ENCODE peak calls at places on chromosomes 4 and X, in five cellular contexts. U is amniotic epithelial cell; Y is activated naive CD8-positive, alpha-beta T cell treated with anti-CD3 and anti-CD28 coated beads, Interleukin-2, amount 50 U/mL, for 16 hours; I is stimulated activated CD8-positive, alpha-beta memory T cell treated with anti-CD3 and anti-CD28 coated beads, Interleukin-4, amount 100 ng/mL, for 4 hours; Q is ACHN. A is an unnamed sample.
A peak's percentile ranks its signal among the peaks of the same experiment; 100 is the strongest.

GRCh38 chr4:86019906-86020305 is 339.9 kb downstream of the MAPK10 start:
- DNase-seq in Y (no peak), U (peak; percentile 9), I (no peak), Q (no peak), A (no peak)

GRCh38 chrX:155225774-155226173 is 9.5 kb downstream of the VBP1 start:
- DNase-seq in Y (no peak), I (no peak), U (no peak), Q (no peak), A (no peak)

GRCh38 chr4:5789141-5789540 is 78.1 kb downstream of the EVC start:
- DNase-seq in U (no peak), I (no peak), Q (no peak), Y (no peak), A (no peak)

GRCh38 chr4:150577786-150578185 is 4.2 kb upstream of the MAB21L2 start:
- DNase-seq in U (peak; percentile 67), Y (no peak), I (no peak), Q (no peak), A (no peak)

GRCh38 chr4:8414377-8414776 is 26.1 kb downstream of the ACOX3 start:
- DNase-seq in U (no peak), I (no peak), Q (no peak), Y (no peak), A (no peak)

GRCh38 chr4:72205831-72206230 is 174.0 kb downstream of the NPFFR2 start:
- DNase-seq in I (no peak), Y (no peak), Q (no peak), U (peak; percentile 4), A (no peak)

GRCh38 chr4:122542411-122543236 is 78.2 kb downstream of the IL21 start:
- DNase-seq in I (no peak), U (peak; percentile 76), Q (no peak), Y (no peak), A (no peak)

GRCh38 chr4:114012749-114013148 is 33.3 kb upstream of the ARSJ start:
- DNase-seq in Y (no peak), I (no peak), Q (no peak), U (no peak), A (no peak)

GRCh38 chr4:11471613-11472012 is 42.9 kb upstream of the HS3ST1 start:
- DNase-seq in I (peak; percentile 24), Y (peak; percentile 10), U (no peak), Q (no peak), A (peak; percentile 11)

GRCh38 chr4:110249687-110250387 is 51.4 kb upstream of the ELOVL6 start:
- DNase-seq in Y (no peak), I (no peak), Q (no peak), U (peak; percentile 41), A (no peak)

GRCh38 chr4:95761871-95762270 is 78.0 kb upstream of the PDHA2 start:
- DNase-seq in I (no peak), Y (no peak), U (no peak), Q (no peak), A (no peak)

GRCh38 chr4:15945516-15945915 is 7.0 kb upstream of the FGFBP1 start:
- DNase-seq in Q (no peak), U (peak; percentile 81), Y (no peak), I (no peak), A (no peak)

GRCh38 chr4:726235-726787 is 20.7 kb downstream of the PCGF3 start:
- DNase-seq in Q (no peak), U (peak; percentile 61), I (no peak), Y (no peak), A (no peak)

GRCh38 chr4:156946508-156947197 is 24.9 kb downstream of the PDGFC start:
- DNase-seq in Y (no peak), Q (peak; percentile 97), U (peak; percentile 98), I (no peak), A (no peak)

GRCh38 chrX:39338583-39338982 is 537.3 kb downstream of the MID1IP1 start:
- DNase-seq in Q (no peak), I (no peak), Y (no peak), U (no peak), A (no peak)

GRCh38 chrX:64977830-64978229 is 1.6 kb upstream of the ZC4H2 start:
- DNase-seq in Q (peak; percentile 37), U (peak; percentile 0), Y (no peak), I (no peak), A (no peak)

GRCh38 chr4:110368409-110368808 is 107.5 kb upstream of the ENPEP start:
- DNase-seq in I (no peak), U (no peak), Q (no peak), Y (no peak), A (no peak)

GRCh38 chr4:7581477-7581876 is 146.7 kb upstream of the PSAPL1 start:
- DNase-seq in Y (no peak), U (peak; percentile 1), Q (peak; percentile 38), I (no peak), A (no peak)

GRCh38 chrX:39957816-39958561 is 139.8 kb downstream of the BCOR start:
- DNase-seq in Y (no peak), U (no peak), Q (no peak), I (no peak), A (no peak)

GRCh38 chr4:150126880-150127236 is 48.6 kb downstream of the DCLK2 start:
- DNase-seq in I (no peak), Y (no peak), Q (no peak), U (no peak), A (no peak)

GRCh38 chr4:121256887-121257426 is 92.8 kb upstream of the TNIP3 start:
- DNase-seq in Y (no peak), U (no peak), Q (no peak), I (no peak), A (no peak)

GRCh38 chr4:181007751-181008150 is 1235.5 kb upstream of the TENM3 start:
- DNase-seq in Y (no peak), U (no peak), I (no peak), Q (peak; percentile 58), A (no peak)

GRCh38 chrX:65034292-65034640 is 58.0 kb upstream of the ZC4H2 start:
- DNase-seq in I (no peak), Y (no peak), Q (no peak), U (no peak), A (no peak)

GRCh38 chrX:40145001-40145631 is 47.4 kb upstream of the BCOR start:
- DNase-seq in U (no peak), Q (no peak), Y (no peak), I (no peak), A (no peak)

GRCh38 chrX:40755291-40756249 is 20.2 kb upstream of the MED14 start:
- DNase-seq in Y (no peak), Q (no peak), I (no peak), U (no peak), A (no peak)

GRCh38 chr4:84503495-84504437 is 4.7 kb upstream of the NKX6-1 start:
- DNase-seq in Y (no peak), Q (peak; percentile 72), I (no peak), U (peak; percentile 70), A (no peak)

GRCh38 chr4:138259801-138260200 is 17.7 kb upstream of the SLC7A11 start:
- DNase-seq in Q (no peak), I (no peak), U (peak; percentile 84), Y (no peak), A (no peak)

GRCh38 chr4:113474017-113474416 is 287.5 kb downstream of the CAMK2D start:
- DNase-seq in Y (no peak), U (peak; percentile 72), Q (no peak), I (no peak), A (no peak)

GRCh38 chrX:103362504-103362903 is 6.2 kb downstream of the TCEAL9 start:
- DNase-seq in Q (peak; percentile 80), U (peak; percentile 57), I (no peak), Y (no peak), A (no peak)

GRCh38 chr4:114598191-114599121 is at the start of gene UGT8:
- DNase-seq in Q (peak; percentile 76), I (no peak), U (peak; percentile 8), Y (no peak), A (peak; percentile 0)

GRCh38 chr4:82371398-82371972 is 2.3 kb downstream of the HNRNPD start:
- DNase-seq in I (no peak), U (peak; percentile 1), Y (no peak), Q (no peak), A (no peak)

GRCh38 chrX:153397256-153397960 is 3.7 kb downstream of the PNMA6E start:
- DNase-seq in Y (no peak), U (no peak), Q (no peak), I (no peak), A (no peak)

GRCh38 chr4:152304220-152304619 is 231.7 kb downstream of the FBXW7 start:
- DNase-seq in U (no peak), Q (no peak), Y (no peak), I (no peak), A (no peak)

GRCh38 chrX:53268173-53268572 is 13.2 kb downstream of the IQSEC2 start:
- DNase-seq in Q (no peak), U (no peak), Y (no peak), I (no peak), A (no peak)

GRCh38 chrX:71183341-71183740 is 38.7 kb downstream of the NLGN3 start:
- DNase-seq in I (no peak), Q (no peak), Y (no peak), U (no peak), A (no peak)

GRCh38 chrX:150616863-150617198 is 48.4 kb downstream of the MTM1 start:
- DNase-seq in Q (no peak), U (no peak), I (no peak), Y (no peak), A (no peak)

GRCh38 chrX:154368630-154369452 is 5.6 kb downstream of the FLNA start:
- DNase-seq in Y (peak; percentile 75), I (peak; percentile 81), U (peak; percentile 93), Q (peak; percentile 70), A (peak; percentile 51)

GRCh38 chr4:118729287-118730286 is 44.4 kb downstream of the METTL14 start:
- DNase-seq in U (peak; percentile 84), I (no peak), Y (no peak), Q (no peak), A (no peak)

A was measured in esophagus squamous epithelium.